ENCODE peak calls at places on chromosomes 6 and 20, in ten cellular contexts. A is body of pancreas, C is testis, Z is right lobe of liver, O is uterus, G is H1, P is heart left ventricle, S is ovary, W is spleen, B is transverse colon. V is an unnamed sample. For H3K4me1, the result is how much of the 10 kb centered on the place peaks cover.

GRCh38 chr20:13671500-13672288 is 33.0 kb upstream of the TASP1 start:
- DNase-seq in W (no peak), C (no peak), P (peak), S (peak), Z (no peak), G (no peak), A (no peak), B (no peak), O (peak), V (no peak)

GRCh38 chr6:153485072-153485471 is 354.0 kb upstream of the RGS17 start:
- DNase-seq in G (no peak), Z (no peak), O (no peak), A (no peak), C (no peak), B (no peak), S (no peak), W (no peak), P (no peak), V (no peak)

GRCh38 chr6:135383297-135383696 is 114.2 kb downstream of the AHI1 start:
- DNase-seq in C (no peak), W (no peak), Z (no peak), A (no peak), B (no peak), G (no peak), O (no peak), S (no peak), P (no peak), V (no peak)

GRCh38 chr20:57501461-57502330 is 23.2 kb downstream of the CTCFL start:
- DNase-seq in B (no peak), S (no peak), O (no peak), G (no peak), A (no peak), Z (no peak), W (no peak), C (no peak), P (no peak), V (no peak)

GRCh38 chr6:71419954-71420692 is 131.5 kb downstream of the OGFRL1 start:
- DNase-seq in G (no peak), C (peak), Z (peak), O (peak), S (peak), B (peak), P (peak), W (peak), A (peak), V (peak)

GRCh38 chr6:43716099-43716498 is 28.5 kb upstream of the MRPS18A start:
- DNase-seq in G (no peak), P (no peak), C (no peak), S (peak), W (no peak), Z (no peak), B (no peak), O (peak), A (no peak), V (no peak)

GRCh38 chr6:101747711-101748110 is 354.2 kb downstream of the GRIK2 start:
- DNase-seq in B (no peak), W (no peak), S (no peak), G (no peak), C (peak), P (peak), O (no peak), A (no peak), Z (no peak), V (peak)

GRCh38 chr6:169205176-169206160 is 48.2 kb downstream of the THBS2 start:
- DNase-seq in B (no peak), P (no peak), G (no peak), W (no peak), Z (no peak), O (peak), C (no peak), S (peak), A (no peak), V (no peak)

GRCh38 chr6:100171533-100172321 is 177.7 kb upstream of the MCHR2 start:
- DNase-seq in P (no peak), O (no peak), A (no peak), W (no peak), G (no peak), S (no peak), Z (no peak), C (no peak), B (no peak), V (no peak)

GRCh38 chr6:168062346-168063289 is 16.4 kb downstream of the FRMD1 start:
- DNase-seq in Z (no peak), O (no peak), A (no peak), P (no peak), C (no peak), G (no peak), B (no peak), W (no peak), S (no peak), V (no peak)

GRCh38 chr6:122997541-122998150 is 1.6 kb downstream of the CLVS2 start:
- DNase-seq in Z (no peak), S (no peak), B (no peak), W (no peak), C (no peak), G (no peak), A (no peak), O (no peak), P (no peak), V (no peak)

GRCh38 chr6:9121551-9121950 is 686.2 kb upstream of the SLC35B3 start:
- DNase-seq in P (no peak), Z (no peak), G (no peak), A (no peak), C (no peak), B (no peak), W (no peak), O (no peak), S (no peak), V (no peak)

GRCh38 chr20:62627901-62628612 is 14.2 kb upstream of the SLCO4A1 start:
- DNase-seq in C (no peak), O (no peak), A (no peak), G (no peak), P (peak), B (no peak), S (no peak), W (no peak), Z (no peak), V (no peak)

GRCh38 chr6:142542704-142543233 is 241.0 kb downstream of the ADGRG6 start:
- DNase-seq in G (no peak), B (peak), Z (no peak), W (no peak), S (peak), O (peak), A (peak), P (peak), C (peak), V (peak)

GRCh38 chr6:16494781-16495180 is 256.4 kb downstream of the GMPR start:
- DNase-seq in B (peak), C (no peak), W (no peak), O (no peak), A (no peak), G (no peak), S (no peak), P (no peak), Z (no peak), V (no peak)

GRCh38 chr20:11375966-11376365 is 541.7 kb upstream of the BTBD3 start:
- DNase-seq in P (no peak), W (no peak), O (no peak), B (no peak), C (no peak), S (no peak), A (no peak), Z (no peak), G (no peak), V (no peak)

GRCh38 chr6:155959898-155960297 is 504.3 kb upstream of the NOX3 start:
- DNase-seq in B (peak), G (no peak), P (no peak), Z (no peak), W (no peak), A (no peak), C (no peak), O (no peak), S (no peak), V (no peak)

GRCh38 chr6:109059591-109060021 is 35.0 kb downstream of the SESN1 start:
- DNase-seq in Z (no peak), W (no peak), B (no peak), A (no peak), S (no peak), O (no peak), G (no peak), C (no peak), P (no peak), V (no peak)

GRCh38 chr20:44776977-44777376 is 31.3 kb downstream of the KCNK15 start:
- DNase-seq in B (no peak), Z (no peak), G (peak), W (peak), A (no peak), C (no peak), S (no peak), P (no peak), O (no peak), V (no peak)

GRCh38 chr6:797479-798077 is 104.6 kb upstream of the EXOC2 start:
- DNase-seq in O (no peak), G (peak), C (peak), Z (no peak), W (no peak), B (peak), S (no peak), P (no peak), A (peak), V (peak)

GRCh38 chr6:125485757-125486156 is 184.0 kb upstream of the HDDC2 start:
- DNase-seq in A (no peak), P (no peak), C (no peak), Z (no peak), B (no peak), W (no peak), G (no peak), S (no peak), O (no peak), V (no peak)

GRCh38 chr6:10520468-10520867 is 683 bp upstream of the GCNT2 start:
- DNase-seq in C (no peak), G (no peak), Z (no peak), A (no peak), W (no peak), S (no peak), B (no peak), O (no peak), P (no peak), V (no peak)

GRCh38 chr20:57048027-57048869 is 218.2 kb downstream of the BMP7 start:
- DNase-seq in O (no peak), Z (no peak), P (no peak), C (peak), A (no peak), B (peak), W (no peak), S (no peak), G (peak), V (no peak)

GRCh38 chr6:219641-220198 is 72.6 kb upstream of the DUSP22 start:
- DNase-seq in Z (peak), C (peak), A (peak), P (peak), O (no peak), G (no peak), B (peak), W (peak), S (no peak), V (peak)

GRCh38 chr6:50711686-50712085 is 1.6 kb upstream of the TFAP2D start:
- DNase-seq in A (no peak), Z (no peak), W (no peak), O (no peak), B (no peak), S (no peak), G (no peak), P (no peak), C (no peak), V (no peak)

GRCh38 chr6:99282479-99283062 is 66.9 kb downstream of the FAXC start:
- DNase-seq in A (no peak), P (no peak), W (no peak), G (no peak), S (no peak), C (no peak), B (no peak), Z (no peak), O (no peak), V (no peak)

GRCh38 chr6:125810435-125810834 is 19.7 kb downstream of the NCOA7 start:
- DNase-seq in B (no peak), A (no peak), W (no peak), S (no peak), O (no peak), Z (no peak), G (no peak), P (no peak), C (no peak), V (no peak)

GRCh38 chr20:17679786-17680127 is 2.3 kb downstream of the RRBP1 start:
- DNase-seq in Z (no peak), A (no peak), S (no peak), C (peak), O (no peak), P (no peak), W (no peak), G (no peak), B (no peak), V (no peak)

GRCh38 chr20:5085380-5085779 is 34.4 kb downstream of the PCNA start:
- DNase-seq in P (peak), Z (peak), S (no peak), G (no peak), A (no peak), B (peak), C (no peak), W (peak), O (no peak), V (peak)

GRCh38 chr20:57620999-57621398 is 773 bp upstream of the ZBP1 start:
- DNase-seq in C (no peak), G (peak), B (peak), Z (no peak), W (peak), O (no peak), P (no peak), S (no peak), A (no peak), V (no peak)

GRCh38 chr20:37526839-37527637 is 638 bp downstream of the BLCAP start:
- DNase-seq in C (peak), Z (no peak), W (peak), S (no peak), G (no peak), B (peak), A (no peak), O (no peak), P (no peak), V (peak)

GRCh38 chr20:38649275-38649891 is 47.8 kb downstream of the ARHGAP40 start:
- DNase-seq in C (peak), Z (no peak), G (peak), O (no peak), W (no peak), P (no peak), A (no peak), B (no peak), S (no peak), V (no peak)

GRCh38 chr6:1013656-1014430 is 298.1 kb upstream of the FOXQ1 start:
- DNase-seq in P (no peak), G (no peak), S (no peak), B (no peak), W (no peak), O (no peak), Z (no peak), A (no peak), C (no peak), V (no peak)

GRCh38 chr6:54193560-54193959 is 82.3 kb downstream of the MLIP start:
- DNase-seq in S (no peak), W (no peak), C (no peak), A (no peak), B (no peak), O (no peak), Z (no peak), G (no peak), P (no peak), V (no peak)

GRCh38 chr20:23446505-23446904 is 6.2 kb downstream of the CST11 start:
- DNase-seq in W (peak), O (peak), S (peak), Z (peak), A (peak), C (peak), B (peak), G (peak), P (peak), V (peak)

GRCh38 chr20:62828551-62829230 is 11.8 kb downstream of the COL9A3 start:
- DNase-seq in A (peak), G (no peak), S (no peak), Z (peak), W (no peak), O (no peak), B (no peak), C (no peak), P (no peak), V (no peak)

GRCh38 chr6:72386324-72386723 is 235.5 kb upstream of the KCNQ5 start:
- DNase-seq in S (no peak), Z (no peak), G (no peak), C (no peak), O (no peak), P (no peak), B (no peak), A (no peak), W (no peak), V (no peak)

GRCh38 chr6:39068391-39068790 is 19.8 kb downstream of the GLP1R start:
- DNase-seq in G (no peak), A (no peak), C (no peak), P (no peak), O (no peak), B (no peak), W (peak), S (no peak), Z (no peak), V (no peak)

DNA sequence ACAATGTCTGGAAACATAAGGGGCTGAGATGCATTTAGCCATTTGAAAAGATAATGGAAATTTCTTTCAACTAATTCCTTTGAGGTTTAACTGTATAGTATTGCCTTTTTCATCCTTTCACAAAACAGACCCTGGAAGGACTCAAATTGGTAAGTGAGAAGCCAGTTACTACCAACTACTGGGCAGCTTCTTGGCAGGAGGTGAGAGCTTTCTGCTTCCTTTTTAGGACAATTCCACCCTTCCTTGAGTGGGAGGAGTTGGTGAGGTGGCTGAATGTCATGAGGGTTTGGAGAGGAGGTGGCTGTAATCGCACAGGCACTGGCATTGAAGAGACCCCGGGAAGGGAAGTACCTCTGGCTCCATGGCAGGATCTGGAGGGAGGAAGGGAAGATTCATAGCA is 341.1 kb downstream of the NRN1 start:
- DNase-seq in S (no peak), C (no peak), A (no peak), P (no peak), Z (no peak), B (no peak), G (no peak), W (no peak), O (no peak), V (no peak)
- H3K4me1 ChIP-seq in S (under half), C (under half), A (under half), P (under half), Z (under half), B (under half), G (under half), W (under half), O (under half), V (under half)

GRCh38 chr6:158040804-158041347 is 59.2 kb downstream of the SYNJ2 start:
- DNase-seq in G (no peak), P (peak), B (no peak), W (peak), O (no peak), Z (no peak), S (no peak), C (no peak), A (no peak), V (no peak)

GRCh38 chr6:158041370-158041769 is 59.7 kb downstream of the SYNJ2 start:
- DNase-seq in O (no peak), W (no peak), A (no peak), B (no peak), P (no peak), S (no peak), C (no peak), G (no peak), Z (no peak), V (no peak)

GRCh38 chr6:158039571-158040050 is 57.9 kb downstream of the SYNJ2 start:
- DNase-seq in Z (no peak), P (peak), B (no peak), A (no peak), W (peak), G (no peak), O (no peak), S (no peak), C (no peak), V (no peak)

GRCh38 chr6:158039178-158039557 is 57.5 kb downstream of the SYNJ2 start:
- DNase-seq in Z (no peak), C (no peak), B (peak), G (no peak), S (no peak), W (no peak), P (no peak), O (no peak), A (no peak), V (no peak)

GRCh38 chr6:158040051-158040803 is 58.6 kb downstream of the SYNJ2 start:
- DNase-seq in B (no peak), Z (no peak), A (no peak), P (peak), O (peak), W (no peak), S (peak), G (no peak), C (no peak), V (no peak)
- TF ChIP-seq POLR2A in B (no peak), Z (no peak), A (no peak), P (no peak), O (no peak), W (no peak), S (no peak), G (no peak), C (no peak), V (no peak)

GRCh38 chr6:165643015-165643414 is 20.0 kb downstream of the PDE10A start:
- DNase-seq in W (no peak), A (no peak), S (no peak), G (no peak), Z (no peak), B (no peak), O (no peak), C (no peak), P (no peak), V (no peak)

GRCh38 chr6:165637591-165637990 is 25.4 kb downstream of the PDE10A start:
- DNase-seq in P (no peak), B (no peak), Z (no peak), O (no peak), W (no peak), G (no peak), S (no peak), A (no peak), C (no peak), V (no peak)

GRCh38 chr6:165638530-165638929 is 24.5 kb downstream of the PDE10A start:
- DNase-seq in S (no peak), G (no peak), Z (no peak), B (no peak), A (no peak), P (no peak), W (no peak), O (no peak), C (no peak), V (no peak)

GRCh38 chr6:165641672-165642156 is 21.3 kb downstream of the PDE10A start:
- DNase-seq in B (no peak), S (no peak), G (no peak), Z (no peak), P (no peak), O (no peak), C (no peak), A (no peak), W (no peak), V (no peak)

GRCh38 chr6:165640767-165641166 is 22.3 kb downstream of the PDE10A start:
- DNase-seq in S (no peak), G (no peak), A (no peak), B (no peak), P (no peak), C (no peak), Z (no peak), W (no peak), O (no peak), V (no peak)
- H3K4me1 ChIP-seq in S (under half), G (under half), A (under half), B (under half), P (under half), C (under half), Z (under half), W (under half), O (under half), V (under half)

DNA sequence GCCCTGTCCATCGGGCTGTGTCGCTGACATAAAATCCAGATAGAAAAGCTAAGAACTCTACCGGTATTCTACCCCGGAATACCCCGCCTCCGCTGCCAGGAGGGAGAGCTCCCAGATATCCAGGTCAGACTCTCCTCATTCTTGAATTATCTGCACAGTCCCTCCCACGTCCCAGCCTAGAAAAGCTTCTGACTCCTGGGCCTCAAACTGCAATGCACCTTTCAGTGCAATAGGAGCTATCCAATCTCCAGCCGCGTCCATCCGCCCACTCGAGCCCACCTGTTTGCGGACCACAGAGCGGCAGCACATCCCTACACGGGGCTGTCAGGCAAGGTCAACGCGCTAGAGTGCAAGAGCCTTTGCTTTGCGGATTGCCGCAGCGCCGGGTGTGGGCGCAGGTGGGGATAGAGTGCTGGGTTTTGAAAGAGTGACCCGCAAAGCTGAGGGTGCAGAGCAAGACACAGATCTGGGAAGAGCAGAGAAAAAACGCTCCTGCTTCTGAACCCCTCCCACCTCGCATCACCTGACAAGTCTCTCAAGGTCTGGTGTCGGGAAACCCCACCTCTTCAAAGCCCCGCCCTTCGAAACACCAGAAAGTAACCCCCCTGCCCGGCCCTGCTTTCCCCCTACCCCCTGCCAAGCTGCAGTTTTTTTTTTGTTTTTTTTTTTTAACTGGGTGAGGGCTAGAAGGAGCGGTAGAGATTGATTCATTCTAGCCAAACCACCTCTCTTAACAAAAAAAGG is 1.3 kb downstream of the TAPBP start:
- DNase-seq in P (peak), Z (peak), B (peak), A (peak), O (peak), G (peak), S (peak), C (peak), W (peak), V (peak)
- TF ChIP-seq POLR2A in P (no peak), Z (no peak), B (peak), A (no peak), O (no peak), G (peak), S (no peak), C (no peak), W (no peak), V (no peak)

GRCh38 chr6:127015858-127016257 is 102.6 kb upstream of the RSPO3 start:
- DNase-seq in O (no peak), A (no peak), B (no peak), C (no peak), S (no peak), Z (no peak), W (no peak), P (no peak), G (no peak), V (no peak)
- H3K4me1 ChIP-seq in O (under half), A (under half), B (under half), C (under half), S (under half), Z (under half), W (under half), P (under half), G (under half), V (under half)

GRCh38 chr20:52761867-52762266 is 210.3 kb upstream of the TSHZ2 start:
- DNase-seq in W (no peak), G (no peak), Z (no peak), O (no peak), P (no peak), C (no peak), B (no peak), A (no peak), S (no peak), V (no peak)
- TF ChIP-seq POLR2A in W (no peak), G (no peak), Z (no peak), O (no peak), P (no peak), C (no peak), B (no peak), A (no peak), S (no peak), V (no peak)

V was measured in stomach.